ENCODE peak calls at places on chromosomes 3 and 15, in eight cellular contexts. R, D, B, F, Y, N, G and O are unnamed samples.

GRCh38 chr3:140091143-140091542 is 156.2 kb downstream of the CLSTN2 start:
- DNase-seq in G (no peak), B (no peak), D (no peak), R (no peak), N (no peak), Y (no peak), F (peak), O (no peak)

GRCh38 chr3:8741581-8742355 is 8.2 kb downstream of the CAV3 start:
- DNase-seq in N (no peak), D (no peak), F (no peak), B (no peak), Y (no peak), G (no peak), R (peak), O (no peak)

GRCh38 chr15:68210821-68211655 is 5.9 kb upstream of the CALML4 start:
- DNase-seq in D (peak), F (peak), G (peak), B (peak), Y (no peak), N (no peak), R (peak), O (peak)

GRCh38 chr3:98657429-98657828 is 64.0 kb upstream of the CPOX start:
- DNase-seq in D (no peak), G (no peak), B (no peak), Y (no peak), N (no peak), R (peak), F (no peak), O (peak)

GRCh38 chr15:72179950-72180581 is 17.5 kb downstream of the GRAMD2A start:
- DNase-seq in G (no peak), R (no peak), D (no peak), B (no peak), N (no peak), Y (no peak), F (peak), O (no peak)

GRCh38 chr3:184748219-184749135 is 36.6 kb upstream of the MAGEF1 start:
- DNase-seq in D (no peak), Y (no peak), N (no peak), R (no peak), B (no peak), G (no peak), F (no peak), O (peak)

GRCh38 chr15:97009036-97009555 is 678.6 kb downstream of the NR2F2 start:
- DNase-seq in N (no peak), R (no peak), G (no peak), Y (no peak), D (no peak), F (no peak), B (no peak), O (no peak)

GRCh38 chr3:177211503-177212277 is 14.4 kb upstream of the TBL1XR1 start:
- DNase-seq in B (no peak), D (no peak), Y (no peak), G (peak), F (no peak), N (no peak), R (no peak), O (peak)

GRCh38 chr3:145055375-145056076 is 1083.9 kb downstream of the DIPK2A start:
- DNase-seq in N (no peak), G (no peak), R (no peak), F (no peak), D (no peak), B (no peak), Y (no peak), O (no peak)

GRCh38 chr15:41564286-41564959 is 5.4 kb downstream of the TYRO3 start:
- DNase-seq in Y (no peak), B (peak), F (no peak), N (no peak), G (no peak), R (no peak), D (peak), O (no peak)

GRCh38 chr3:194472290-194472920 is 14.4 kb downstream of the ATP13A3 start:
- DNase-seq in Y (no peak), D (no peak), B (peak), F (no peak), N (no peak), R (no peak), G (no peak), O (peak)

GRCh38 chr3:161415506-161416231 is 44.4 kb upstream of the SPTSSB start:
- DNase-seq in F (no peak), N (no peak), Y (no peak), R (peak), G (no peak), B (no peak), D (no peak), O (no peak)

GRCh38 chr15:39468341-39468740 is 112.5 kb upstream of the THBS1 start:
- DNase-seq in G (no peak), B (no peak), N (no peak), Y (no peak), F (no peak), R (no peak), D (no peak), O (no peak)

GRCh38 chr3:58540176-58540863 is 3.3 kb upstream of the ACOX2 start:
- DNase-seq in Y (no peak), B (no peak), F (no peak), R (no peak), N (peak), G (no peak), D (no peak), O (no peak)

GRCh38 chr3:119331661-119332060 is 37.5 kb downstream of the ARHGAP31 start:
- DNase-seq in G (no peak), B (no peak), R (no peak), Y (no peak), F (no peak), N (no peak), D (no peak), O (no peak)

GRCh38 chr3:66423791-66424190 is 77.0 kb downstream of the LRIG1 start:
- DNase-seq in Y (no peak), D (no peak), R (no peak), N (no peak), F (peak), G (no peak), B (peak), O (no peak)

GRCh38 chr3:190053919-190054672 is 66.6 kb downstream of the P3H2 start:
- DNase-seq in G (no peak), F (no peak), N (no peak), R (peak), Y (no peak), D (no peak), B (no peak), O (no peak)

GRCh38 chr3:53161345-53161819 is 373 bp downstream of the PRKCD start:
- DNase-seq in D (no peak), N (no peak), B (peak), R (peak), Y (no peak), G (no peak), F (peak), O (peak)

GRCh38 chr3:23383875-23384274 is 180.7 kb downstream of the UBE2E2 start:
- DNase-seq in B (no peak), F (no peak), R (no peak), D (no peak), G (no peak), N (no peak), Y (no peak), O (no peak)

GRCh38 chr3:112132975-112133448 is at the start of gene GCSAM:
- DNase-seq in N (no peak), B (no peak), G (no peak), F (peak), D (peak), Y (peak), R (peak), O (no peak)

GRCh38 chr3:33089515-33089914 is 7.4 kb downstream of the GLB1 start:
- DNase-seq in G (no peak), Y (no peak), B (no peak), D (no peak), N (no peak), F (no peak), R (no peak), O (no peak)

GRCh38 chr15:68318008-68318835 is 40.7 kb downstream of the FEM1B start:
- DNase-seq in R (no peak), N (no peak), D (no peak), Y (no peak), B (no peak), F (no peak), G (peak), O (no peak)

GRCh38 chr15:101489236-101489632 is 273 bp downstream of the PCSK6 start:
- DNase-seq in D (peak), G (no peak), Y (no peak), B (no peak), R (peak), F (no peak), N (peak), O (peak)

GRCh38 chr3:60856299-60857046 is 394.8 kb downstream of the FHIT start:
- DNase-seq in N (no peak), D (no peak), B (no peak), R (no peak), F (no peak), Y (no peak), G (no peak), O (no peak)

GRCh38 chr3:557972-558371 is 361.4 kb downstream of the CHL1 start:
- DNase-seq in Y (no peak), F (no peak), G (no peak), R (no peak), B (no peak), N (no peak), D (no peak), O (no peak)

GRCh38 chr3:160224811-160225180 is 426 bp upstream of the C3orf80 start:
- DNase-seq in R (no peak), N (no peak), F (no peak), Y (no peak), D (no peak), B (no peak), G (no peak), O (no peak)

GRCh38 chr3:128287161-128287560 is 133.9 kb downstream of the EEFSEC start:
- DNase-seq in Y (no peak), N (peak), R (no peak), F (no peak), G (no peak), B (no peak), D (no peak), O (no peak)

GRCh38 chr3:86993704-86994103 is 2.8 kb upstream of the VGLL3 start:
- DNase-seq in N (no peak), G (no peak), R (no peak), F (no peak), Y (no peak), D (no peak), B (no peak), O (no peak)

GRCh38 chr3:22012471-22012870 is 261.5 kb upstream of the ZNF385D start:
- DNase-seq in G (no peak), F (no peak), N (no peak), Y (no peak), R (no peak), B (no peak), D (no peak), O (no peak)

GRCh38 chr15:79682851-79683288 is 213.9 kb downstream of the MTHFS start:
- DNase-seq in F (no peak), G (no peak), R (no peak), D (no peak), Y (no peak), N (no peak), B (no peak), O (no peak)

GRCh38 chr3:131807822-131808221 is 227.0 kb downstream of the CPNE4 start:
- DNase-seq in B (no peak), F (no peak), R (no peak), Y (no peak), G (no peak), N (no peak), D (no peak), O (no peak)

GRCh38 chr3:66302288-66302687 is 81.5 kb downstream of the SLC25A26 start:
- DNase-seq in F (no peak), D (no peak), N (no peak), G (no peak), B (no peak), R (no peak), Y (no peak), O (no peak)

GRCh38 chr3:96900059-96900458 is 85.7 kb downstream of the EPHA6 start:
- DNase-seq in B (no peak), F (no peak), G (no peak), D (no peak), R (no peak), N (no peak), Y (no peak), O (no peak)

GRCh38 chr3:73432021-73432722 is 192.6 kb downstream of the PDZRN3 start:
- DNase-seq in F (peak), Y (no peak), D (no peak), N (no peak), B (peak), G (no peak), R (no peak), O (peak)

GRCh38 chr3:144289057-144289456 is 317.4 kb downstream of the DIPK2A start:
- DNase-seq in B (no peak), D (no peak), R (no peak), F (no peak), N (no peak), G (no peak), Y (no peak), O (no peak)

GRCh38 chr15:99371180-99372103 is 120.2 kb downstream of the LRRC28 start:
- DNase-seq in F (no peak), G (no peak), D (no peak), N (no peak), R (no peak), B (no peak), Y (no peak), O (no peak)

GRCh38 chr15:66293085-66293418 is 316 bp upstream of the DIS3L start:
- DNase-seq in N (no peak), B (no peak), R (no peak), G (no peak), D (no peak), Y (no peak), F (no peak), O (no peak)
- TF ChIP-seq POLR2A in N (no peak), B (no peak), R (no peak), G (no peak), D (no peak), Y (no peak), F (no peak), O (no peak)

DNA sequence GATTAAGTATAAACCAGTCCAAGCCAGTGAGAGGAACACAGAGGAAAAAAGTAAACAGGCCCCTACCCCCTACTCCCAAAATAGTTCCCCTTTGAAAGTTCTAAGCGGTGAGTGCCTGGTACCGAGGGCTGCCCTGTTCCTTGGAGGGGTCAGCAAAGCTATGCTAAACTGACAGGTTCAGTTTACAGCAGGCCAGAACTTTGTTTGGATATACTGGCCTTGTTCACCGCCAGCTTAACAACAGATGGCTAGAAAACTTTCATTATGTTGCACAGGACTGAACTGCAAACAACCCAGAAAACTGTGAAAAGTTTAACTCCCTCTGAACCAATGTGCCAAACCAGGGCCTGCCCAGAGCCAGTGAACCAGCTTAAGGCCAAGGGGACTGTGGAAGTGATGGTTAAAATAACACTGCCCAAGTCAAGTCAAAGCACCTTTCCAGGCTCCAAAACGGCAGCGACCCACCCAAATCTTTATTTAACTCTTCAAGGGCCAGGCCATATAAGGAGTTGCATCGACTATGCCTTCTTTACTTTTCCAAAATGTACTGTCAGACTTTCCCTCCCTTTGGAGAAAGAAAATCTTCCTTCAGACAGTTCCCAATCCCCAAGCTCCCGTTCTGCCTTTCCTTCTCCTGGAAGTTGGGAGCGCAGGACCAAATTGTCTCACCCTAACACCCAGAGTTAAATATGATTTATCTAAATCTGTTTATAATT is 448.0 kb downstream of the FOXP1 start:
- DNase-seq in Y (no peak), F (no peak), G (no peak), D (no peak), R (no peak), N (no peak), B (no peak), O (no peak)
- TF ChIP-seq POLR2A in Y (no peak), F (no peak), G (no peak), D (no peak), R (no peak), N (no peak), B (no peak), O (no peak)

GRCh38 chr3:196528639-196529233 is 13.6 kb upstream of the SMCO1 start:
- DNase-seq in Y (peak), F (peak), D (peak), N (no peak), R (peak), B (peak), G (no peak), O (peak)
- TF ChIP-seq POLR2A in Y (no peak), F (no peak), D (no peak), N (no peak), R (no peak), B (no peak), G (no peak), O (peak)

DNA sequence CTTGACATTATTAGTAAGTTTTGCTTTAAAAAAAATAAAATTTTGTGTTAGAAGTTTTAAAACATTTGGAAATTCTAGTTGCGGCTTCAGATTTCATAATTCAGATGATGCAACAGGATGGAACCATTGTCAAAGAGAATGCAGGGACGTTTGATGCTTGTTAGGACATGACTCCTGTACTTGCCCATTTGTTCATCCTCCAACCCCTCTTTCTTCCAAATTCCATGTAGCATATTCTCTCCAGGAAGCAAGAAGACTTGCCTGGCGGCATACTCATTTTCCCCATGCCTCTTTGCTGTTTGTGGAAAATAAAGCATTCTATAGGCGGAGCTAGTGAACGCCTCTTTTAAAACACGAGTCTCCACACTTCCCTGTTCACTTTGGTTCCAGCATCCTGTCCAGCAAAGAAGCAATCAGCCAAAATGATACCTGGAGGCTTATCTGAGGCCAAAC is at the start of gene CSTA:
- DNase-seq in N (no peak), D (no peak), R (no peak), F (no peak), G (no peak), Y (no peak), B (no peak), O (no peak)
- TF ChIP-seq POLR2A in N (no peak), D (no peak), R (no peak), F (no peak), G (no peak), Y (no peak), B (no peak), O (no peak)

GRCh38 chr3:120450914-120451669 is at the start of gene FSTL1:
- DNase-seq in B (peak), Y (peak), R (peak), F (peak), D (peak), N (no peak), G (peak), O (no peak)
- TF ChIP-seq POLR2A in B (peak), Y (peak), R (no peak), F (peak), D (peak), N (peak), G (peak), O (no peak)

GRCh38 chr3:149658444-149659172 is 783 bp upstream of the WWTR1 start:
- DNase-seq in D (peak), Y (peak), G (peak), R (peak), N (no peak), F (peak), B (peak), O (peak)
- TF ChIP-seq POLR2A in D (peak), Y (no peak), G (no peak), R (no peak), N (no peak), F (no peak), B (no peak), O (no peak)

GRCh38 chr3:150733373-150733935 is 29.5 kb downstream of the SIAH2 start:
- DNase-seq in R (no peak), Y (no peak), G (no peak), D (no peak), N (peak), F (no peak), B (no peak), O (peak)
- TF ChIP-seq POLR2A in R (no peak), Y (no peak), G (no peak), D (peak), N (no peak), F (no peak), B (no peak), O (peak)

GRCh38 chr3:134496481-134497071 is 10.7 kb downstream of the CEP63 start:
- DNase-seq in Y (no peak), F (no peak), G (no peak), D (no peak), R (no peak), N (no peak), B (no peak), O (peak)
- TF ChIP-seq POLR2A in Y (no peak), F (no peak), G (no peak), D (no peak), R (no peak), N (no peak), B (no peak), O (peak)

GRCh38 chr15:29698030-29698701 is 124.1 kb downstream of the TJP1 start:
- DNase-seq in R (no peak), Y (no peak), D (no peak), N (no peak), B (no peak), F (no peak), G (no peak), O (no peak)
- TF ChIP-seq POLR2A in R (no peak), Y (no peak), D (no peak), N (no peak), B (no peak), F (no peak), G (no peak), O (no peak)

GRCh38 chr15:74791667-74792066 is 9.8 kb downstream of the CSK start:
- DNase-seq in G (no peak), F (no peak), D (no peak), B (no peak), R (no peak), N (no peak), Y (no peak), O (no peak)

GRCh38 chr15:74794248-74794969 is 12.5 kb downstream of the CSK start:
- DNase-seq in Y (no peak), B (no peak), G (no peak), F (peak), N (no peak), R (no peak), D (no peak), O (no peak)

GRCh38 chr15:74792227-74793016 is 10.5 kb downstream of the CSK start:
- DNase-seq in F (peak), B (no peak), G (no peak), D (no peak), R (no peak), Y (no peak), N (no peak), O (no peak)

GRCh38 chr15:74794970-74795349 is 13.1 kb downstream of the CSK start:
- DNase-seq in N (no peak), F (no peak), Y (no peak), D (no peak), G (no peak), R (no peak), B (no peak), O (no peak)

DNA sequence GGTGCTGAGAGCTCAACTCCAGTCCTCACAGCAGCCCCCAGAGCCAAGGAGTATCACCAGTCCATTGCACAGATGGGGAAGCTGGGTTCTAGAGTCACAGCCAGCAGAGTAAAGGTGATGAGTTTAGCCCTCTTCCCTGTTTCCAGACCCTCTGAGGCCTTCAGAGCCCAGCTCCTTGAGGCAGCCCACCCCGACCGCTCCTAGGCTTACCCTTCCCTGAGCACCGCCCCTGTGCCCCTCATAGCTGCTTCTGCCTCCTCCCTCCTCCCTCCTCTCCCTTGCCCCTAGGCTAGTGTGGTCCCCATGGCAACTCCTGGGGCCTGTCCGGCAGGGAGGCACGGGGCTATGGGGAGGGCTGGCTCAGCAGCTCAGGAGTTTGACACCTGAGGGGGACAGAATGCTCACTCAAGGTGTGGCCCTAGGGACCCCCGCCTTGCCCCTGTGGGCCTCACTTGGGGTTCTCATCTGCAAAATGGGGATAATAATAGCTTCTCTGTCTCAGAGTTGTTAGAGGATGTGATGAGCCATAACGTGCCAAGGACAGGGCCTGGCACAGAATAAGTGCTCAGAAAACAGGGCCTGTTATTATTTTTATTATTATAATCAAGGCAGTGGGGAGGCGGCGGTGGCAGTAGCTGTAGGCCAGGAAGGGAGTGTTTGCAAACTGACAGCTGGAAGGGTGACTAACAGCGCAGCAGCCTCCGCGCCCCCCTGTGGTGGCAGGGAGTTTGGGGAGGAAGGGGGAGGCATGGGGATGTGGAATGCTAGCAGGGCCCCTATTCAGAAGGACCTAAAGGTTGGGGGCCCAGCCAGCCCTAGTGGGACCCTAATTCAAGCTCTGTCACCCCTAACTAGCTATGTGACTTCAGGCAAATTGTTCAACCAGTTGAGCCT is 11.5 kb downstream of the CSK start:
- DNase-seq in D (no peak), G (no peak), N (no peak), F (peak), B (no peak), R (no peak), Y (no peak), O (no peak)
- TF ChIP-seq POLR2A in D (no peak), G (no peak), N (no peak), F (no peak), B (no peak), R (no peak), Y (no peak), O (no peak)